ENCODE peak calls at places on chromosomes 3 and 15, in seven cellular contexts. L, D, Q, C, A, Y and P are unnamed samples.
A peak's percentile ranks its signal among the peaks of the same experiment; 100 is the strongest.

GRCh38 chr15:71397377-71397776 is 282.1 kb downstream of the THSD4 start:
- DNase-seq in L (peak; percentile 44), D (no peak), Q (no peak), C (no peak), A (peak; percentile 36), Y (no peak), P (no peak)

GRCh38 chr3:195226900-195227447 is 44.0 kb downstream of the XXYLT1 start:
- DNase-seq in L (no peak), D (no peak), Q (no peak), C (no peak), A (peak; percentile 32), Y (no peak), P (no peak)

GRCh38 chr3:188941103-188941502 is 230.7 kb upstream of the TPRG1 start:
- DNase-seq in L (peak; percentile 31), D (no peak), Q (no peak), C (no peak), A (no peak), Y (peak; percentile 70), P (peak; percentile 89)

GRCh38 chr3:169072494-169072893 is 591.0 kb downstream of the MECOM start:
- DNase-seq in L (no peak), D (no peak), Q (no peak), C (peak; percentile 56), A (peak; percentile 34), Y (no peak), P (no peak)

GRCh38 chr3:58032186-58032585 is 24.0 kb downstream of the FLNB start:
- DNase-seq in L (no peak), D (no peak), Q (no peak), C (peak; percentile 71), A (peak; percentile 65), Y (no peak), P (no peak)

GRCh38 chr3:63364495-63364894 is 86.4 kb downstream of the SYNPR start:
- DNase-seq in L (peak; percentile 19), D (peak; percentile 40), Q (no peak), C (peak; percentile 72), A (peak; percentile 42), Y (no peak), P (no peak)

GRCh38 chr15:29123991-29124390 is 145.6 kb downstream of the NSMCE3 start:
- DNase-seq in L (no peak), D (no peak), Q (no peak), C (no peak), A (no peak), Y (no peak), P (peak; percentile 27)

GRCh38 chr3:20406621-20407020 is 220.6 kb upstream of the SGO1 start:
- DNase-seq in L (no peak), D (no peak), Q (no peak), C (peak; percentile 19), A (no peak), Y (no peak), P (no peak)

GRCh38 chr15:50825946-50826345 is 60.4 kb upstream of the SPPL2A start:
- DNase-seq in L (no peak), D (no peak), Q (no peak), C (peak; percentile 20), A (no peak), Y (no peak), P (no peak)

GRCh38 chr15:83250766-83251165 is 33.7 kb downstream of the BNC1 start:
- DNase-seq in L (no peak), D (no peak), Q (no peak), C (no peak), A (no peak), Y (no peak), P (no peak)

GRCh38 chr3:143644370-143645089 is 203.7 kb downstream of the SLC9A9 start:
- DNase-seq in L (peak; percentile 85), D (peak; percentile 59), Q (peak; percentile 20), C (peak; percentile 73), A (peak; percentile 59), Y (peak; percentile 61), P (no peak)

GRCh38 chr3:170470063-170471006 is 51.7 kb downstream of the CLDN11 start:
- DNase-seq in L (no peak), D (peak; percentile 49), Q (no peak), C (peak; percentile 76), A (peak; percentile 88), Y (no peak), P (no peak)

GRCh38 chr3:177665122-177665808 is 468.0 kb upstream of the TBL1XR1 start:
- DNase-seq in L (no peak), D (peak; percentile 19), Q (no peak), C (peak; percentile 77), A (peak; percentile 80), Y (no peak), P (no peak)

GRCh38 chr3:127867986-127868385 is 45.7 kb upstream of the MGLL start:
- DNase-seq in L (no peak), D (peak; percentile 60), Q (no peak), C (peak; percentile 53), A (no peak), Y (no peak), P (no peak)

GRCh38 chr3:128496602-128497304 is 3.8 kb upstream of the GATA2 start:
- DNase-seq in L (no peak), D (no peak), Q (no peak), C (peak; percentile 69), A (no peak), Y (no peak), P (no peak)

GRCh38 chr15:57422113-57422754 is 45.9 kb downstream of the CGNL1 start:
- DNase-seq in L (no peak), D (no peak), Q (no peak), C (no peak), A (no peak), Y (no peak), P (no peak)

GRCh38 chr3:31572605-31573459 is 40.1 kb downstream of the STT3B start:
- DNase-seq in L (no peak), D (no peak), Q (no peak), C (no peak), A (no peak), Y (peak; percentile 27), P (no peak)

GRCh38 chr3:166265153-166265552 is 427.9 kb upstream of the BCHE start:
- DNase-seq in L (no peak), D (no peak), Q (no peak), C (no peak), A (no peak), Y (no peak), P (no peak)

GRCh38 chr3:11820540-11821041 is 26.1 kb downstream of the TAMM41 start:
- DNase-seq in L (no peak), D (peak; percentile 27), Q (no peak), C (peak; percentile 53), A (peak; percentile 31), Y (no peak), P (no peak)
- TF ChIP-seq CTCF in L (no peak), D (peak; percentile 54), Q (no peak), C (no peak), A (no peak), Y (no peak), P (no peak)

DNA sequence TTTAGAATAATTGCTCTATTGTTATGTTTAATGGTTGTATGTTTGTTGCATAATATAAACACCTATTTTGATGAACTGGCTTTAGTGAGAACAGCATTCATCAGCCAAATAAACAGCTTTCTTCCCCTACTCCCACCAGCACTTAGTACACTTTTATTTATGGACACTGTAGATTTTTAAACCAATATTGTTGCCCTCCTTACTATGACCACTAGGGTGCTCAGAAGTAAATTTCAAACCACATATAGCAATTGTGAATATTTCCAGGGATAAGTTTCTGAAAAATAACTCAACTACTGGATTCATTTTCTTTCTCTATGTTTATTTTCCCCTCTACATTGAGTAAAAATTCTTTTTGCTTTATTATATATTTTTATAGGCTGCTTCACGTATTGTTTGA is 84.7 kb upstream of the PTX3 start:
- DNase-seq in L (no peak), D (no peak), Q (no peak), C (no peak), A (no peak), Y (no peak), P (no peak)
- TF ChIP-seq CTCF in L (no peak), D (peak; percentile 72), Q (no peak), C (no peak), A (peak; percentile 12), Y (no peak), P (peak; percentile 46)

DNA sequence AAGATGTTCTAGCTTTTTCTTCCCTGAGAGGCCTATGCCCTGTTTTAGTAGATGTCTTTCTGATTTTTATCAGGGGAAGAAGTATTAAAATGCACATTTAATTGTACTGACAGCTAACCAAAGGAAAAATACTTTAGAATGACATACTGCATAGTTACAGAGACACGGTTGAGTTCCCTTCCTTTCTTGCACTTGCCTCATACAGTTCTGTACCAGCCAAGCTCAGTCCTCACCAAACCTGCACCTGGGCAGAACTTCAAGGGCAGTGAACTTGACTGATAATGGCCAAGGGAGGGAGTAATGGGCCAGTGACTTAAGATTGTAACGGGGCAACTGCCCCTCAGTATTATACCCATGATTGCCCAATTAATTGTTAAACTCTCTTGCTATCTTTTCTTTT is 34.1 kb upstream of the RASGRP1 start:
- DNase-seq in L (no peak), D (no peak), Q (no peak), C (no peak), A (no peak), Y (no peak), P (no peak)
- TF ChIP-seq CTCF in L (no peak), D (no peak), Q (no peak), C (no peak), A (no peak), Y (no peak), P (no peak)

DNA sequence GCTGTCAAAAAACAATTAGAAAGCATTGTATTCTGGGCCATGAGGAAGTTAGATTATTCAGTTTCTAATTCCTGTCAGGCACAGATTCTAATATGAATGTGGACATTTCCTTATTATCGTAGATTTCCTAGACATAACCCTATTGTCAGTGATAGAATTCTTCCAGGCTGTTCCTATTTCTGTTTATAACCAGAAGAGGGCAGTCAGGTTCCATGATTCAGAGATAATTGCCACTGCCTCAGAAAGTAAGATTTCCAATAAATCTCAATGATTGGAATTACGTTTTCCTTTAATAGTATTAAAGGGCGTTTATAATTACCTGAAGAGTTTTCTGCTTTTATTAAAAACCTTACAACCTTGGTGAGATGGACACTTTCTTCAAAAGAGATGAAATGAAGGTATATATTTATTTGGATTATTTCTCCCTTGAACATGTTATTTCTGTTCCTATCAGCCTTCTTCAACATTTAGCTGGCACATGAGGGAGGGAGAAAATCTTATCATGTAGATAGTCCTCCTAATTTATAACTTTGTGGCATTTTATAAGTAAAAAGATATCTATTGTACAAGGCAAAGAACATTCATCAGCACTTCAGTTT is 439.2 kb downstream of the MCTP2 start:
- DNase-seq in L (peak; percentile 10), D (peak; percentile 48), Q (no peak), C (peak; percentile 32), A (peak; percentile 35), Y (peak; percentile 22), P (no peak)
- TF ChIP-seq CTCF in L (peak; percentile 19), D (peak; percentile 85), Q (peak; percentile 31), C (peak; percentile 53), A (peak; percentile 70), Y (peak; percentile 69), P (peak; percentile 44)

GRCh38 chr3:25495726-25496125 is 67.7 kb downstream of the RARB start:
- DNase-seq in L (no peak), D (no peak), Q (no peak), C (peak; percentile 33), A (no peak), Y (no peak), P (no peak)

GRCh38 chr3:25489858-25490591 is 62.0 kb downstream of the RARB start:
- DNase-seq in L (no peak), D (no peak), Q (no peak), C (no peak), A (no peak), Y (no peak), P (no peak)

GRCh38 chr3:25493786-25494185 is 65.7 kb downstream of the RARB start:
- DNase-seq in L (no peak), D (peak; percentile 4), Q (no peak), C (peak; percentile 96), A (peak; percentile 61), Y (no peak), P (no peak)

GRCh38 chr3:25495304-25495703 is 67.2 kb downstream of the RARB start:
- DNase-seq in L (no peak), D (no peak), Q (no peak), C (no peak), A (no peak), Y (no peak), P (no peak)

GRCh38 chr3:25493246-25493645 is 65.2 kb downstream of the RARB start:
- DNase-seq in L (no peak), D (no peak), Q (no peak), C (peak; percentile 82), A (no peak), Y (no peak), P (no peak)
- TF ChIP-seq CTCF in L (no peak), D (no peak), Q (no peak), C (no peak), A (no peak), Y (no peak), P (no peak)